ENCODE peak calls at places on chromosome 21, in four cellular contexts. K is coronary artery, M is testis, I is mucosa of descending colon. J is an unnamed sample.

GRCh38 chr21:42213082-42213774 is 5.7 kb upstream of the ABCG1 start:
- DNase-seq in K (peak), M (no peak), I (no peak), J (no peak)

GRCh38 chr21:41536076-41536826 is 28.3 kb upstream of the TMPRSS2 start:
- DNase-seq in K (no peak), M (no peak), I (peak), J (no peak)

GRCh38 chr21:39373634-39374033 is 24.7 kb upstream of the HMGN1 start:
- DNase-seq in K (no peak), M (peak), I (no peak), J (peak)

GRCh38 chr21:22223385-22223784 is 1225.2 kb downstream of the NCAM2 start:
- DNase-seq in K (no peak), M (no peak), I (no peak), J (no peak)

GRCh38 chr21:36504067-36505058 is 24.4 kb upstream of the CLDN14 start:
- DNase-seq in K (no peak), M (peak), I (no peak), J (no peak)

GRCh38 chr21:46667191-46667734 is 31.8 kb downstream of the PRMT2 start:
- DNase-seq in K (no peak), M (no peak), I (no peak), J (peak)

GRCh38 chr21:38597436-38597835 is 99.2 kb upstream of the ERG start:
- DNase-seq in K (no peak), M (no peak), I (no peak), J (no peak)

GRCh38 chr21:39087238-39087975 is 95.8 kb downstream of the PSMG1 start:
- DNase-seq in K (peak), M (peak), I (no peak), J (no peak)

GRCh38 chr21:41958886-41959563 is 5.2 kb upstream of the C2CD2 start:
- DNase-seq in K (peak), M (peak), I (no peak), J (no peak)

GRCh38 chr21:39061766-39062165 is 121.5 kb downstream of the PSMG1 start:
- DNase-seq in K (no peak), M (no peak), I (no peak), J (no peak)

GRCh38 chr21:18251065-18251464 is 6.4 kb downstream of the CHODL start:
- DNase-seq in K (no peak), M (no peak), I (no peak), J (no peak)

GRCh38 chr21:43693981-43694380 is 24.9 kb upstream of the PDXK start:
- DNase-seq in K (no peak), M (no peak), I (no peak), J (no peak)

GRCh38 chr21:38434913-38435533 is 63.3 kb downstream of the ERG start:
- DNase-seq in K (peak), M (no peak), I (no peak), J (no peak)

GRCh38 chr21:36792505-36792967 is 93.6 kb downstream of the SIM2 start:
- DNase-seq in K (no peak), M (no peak), I (no peak), J (no peak)

GRCh38 chr21:42868196-42868595 is 11.1 kb downstream of the WDR4 start:
- DNase-seq in K (no peak), M (no peak), I (no peak), J (no peak)

GRCh38 chr21:36639769-36640168 is 59.1 kb upstream of the SIM2 start:
- DNase-seq in K (peak), M (no peak), I (no peak), J (no peak)

GRCh38 chr21:43921602-43921978 is 56.6 kb downstream of the AGPAT3 start:
- DNase-seq in K (no peak), M (no peak), I (peak), J (no peak)

GRCh38 chr21:41894922-41895557 is 15.9 kb upstream of the PRDM15 start:
- DNase-seq in K (no peak), M (no peak), I (no peak), J (no peak)

GRCh38 chr21:40625991-40626390 is 221.0 kb downstream of the DSCAM start:
- DNase-seq in K (no peak), M (no peak), I (no peak), J (no peak)

GRCh38 chr21:41722052-41723018 is 44.5 kb downstream of the RIPK4 start:
- DNase-seq in K (no peak), M (no peak), I (peak), J (no peak)

GRCh38 chr21:10463156-10463555 is 58.2 kb upstream of the TPTE start:
- DNase-seq in K (no peak), M (no peak), I (no peak), J (no peak)

GRCh38 chr21:43585514-43585913 is 73.8 kb downstream of the HSF2BP start:
- DNase-seq in K (no peak), M (no peak), I (no peak), J (no peak)

GRCh38 chr21:39319251-39319756 is 5.9 kb upstream of the BRWD1 start:
- DNase-seq in K (no peak), M (peak), I (no peak), J (no peak)

GRCh38 chr21:39562791-39563770 is 49.7 kb upstream of the B3GALT5 start:
- DNase-seq in K (no peak), M (no peak), I (no peak), J (no peak)

GRCh38 chr21:41478319-41479177 is 29.4 kb downstream of the TMPRSS2 start:
- DNase-seq in K (no peak), M (no peak), I (no peak), J (no peak)

GRCh38 chr21:21664871-21665270 is 666.7 kb downstream of the NCAM2 start:
- DNase-seq in K (no peak), M (no peak), I (no peak), J (no peak)

GRCh38 chr21:41170442-41170841 is 2.5 kb downstream of the BACE2 start:
- DNase-seq in K (no peak), M (peak), I (peak), J (peak)

GRCh38 chr21:29947119-29947518 is 7.3 kb upstream of the GRIK1 start:
- DNase-seq in K (no peak), M (no peak), I (no peak), J (no peak)
- TF ChIP-seq CTCF in K (no peak), M (no peak), I (no peak), J (no peak)

GRCh38 chr21:45592208-45592619 is 50.0 kb upstream of the SLC19A1 start:
- DNase-seq in K (peak), M (no peak), I (no peak), J (no peak)

GRCh38 chr21:45589686-45590245 is 47.5 kb upstream of the SLC19A1 start:
- DNase-seq in K (no peak), M (peak), I (no peak), J (no peak)

GRCh38 chr21:45590246-45590725 is 48.0 kb upstream of the SLC19A1 start:
- DNase-seq in K (peak), M (peak), I (peak), J (peak)

GRCh38 chr21:45591619-45592207 is 49.5 kb upstream of the SLC19A1 start:
- DNase-seq in K (peak), M (no peak), I (no peak), J (peak)

DNA sequence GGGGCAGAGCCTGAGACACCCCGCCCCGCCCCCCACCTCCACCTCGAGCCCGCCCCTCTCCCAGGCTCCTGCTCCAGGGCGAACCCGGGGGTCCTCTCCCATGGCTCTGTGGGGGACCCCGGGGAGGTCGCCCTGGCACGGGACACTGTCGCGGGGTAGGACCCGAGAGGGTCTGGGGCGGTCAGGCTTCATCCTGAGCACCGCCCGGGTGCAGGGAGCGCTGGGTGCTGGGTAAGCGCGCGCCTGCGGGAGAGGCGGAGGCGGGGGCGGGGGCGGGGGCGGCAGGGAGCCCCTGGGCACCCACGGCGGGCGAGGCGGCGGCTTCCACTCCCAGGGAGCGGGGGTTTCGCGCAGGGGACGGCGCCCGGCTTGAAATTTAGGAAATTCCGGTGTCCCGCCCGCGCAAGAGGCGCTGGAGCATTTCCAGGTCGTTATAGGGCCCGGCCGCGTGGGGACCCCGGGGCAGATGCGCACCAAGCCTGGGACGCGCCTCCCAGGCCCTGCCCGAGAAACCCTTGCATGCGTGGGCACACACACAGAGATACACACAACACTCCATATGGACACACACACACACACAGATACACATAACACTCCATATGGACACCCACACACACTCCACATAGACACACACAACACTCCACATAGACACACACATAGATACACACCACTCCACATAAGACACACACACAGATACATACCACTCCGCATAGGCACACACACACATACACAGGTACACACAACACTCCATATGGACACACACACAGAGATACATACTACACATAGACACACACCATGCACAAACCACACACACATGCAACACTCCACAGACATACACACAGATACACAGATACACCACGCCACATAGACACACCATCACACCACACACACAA is 48.7 kb upstream of the SLC19A1 start:
- DNase-seq in K (peak), M (no peak), I (peak), J (peak)
- TF ChIP-seq CTCF in K (no peak), M (no peak), I (no peak), J (no peak)

GRCh38 chr21:16454371-16454770 is 724.6 kb downstream of the USP25 start:
- DNase-seq in K (no peak), M (no peak), I (no peak), J (no peak)
- TF ChIP-seq CTCF in K (no peak), M (no peak), I (no peak), J (peak)

DNA sequence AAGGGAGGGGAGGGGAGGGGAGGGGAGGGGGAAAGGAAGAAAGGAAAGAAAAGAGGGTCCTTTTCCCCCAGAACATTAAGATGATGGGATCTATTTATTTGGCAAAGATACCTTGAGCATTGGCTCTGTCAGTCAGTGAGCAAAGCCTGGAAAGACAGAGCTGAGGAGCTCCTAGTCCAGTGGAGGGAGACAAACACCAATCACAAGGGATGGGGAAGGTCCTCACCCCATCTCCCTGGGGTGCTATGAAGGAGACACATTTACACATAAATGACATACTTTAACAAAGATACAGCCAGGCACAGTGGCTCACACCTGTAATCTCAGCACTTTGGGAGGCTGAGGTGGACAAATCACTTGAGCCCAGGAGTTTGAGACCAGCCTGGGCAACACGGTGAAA is 154.9 kb upstream of the TIAM1 start:
- DNase-seq in K (no peak), M (no peak), I (no peak), J (no peak)
- TF ChIP-seq CTCF in K (no peak), M (no peak), I (no peak), J (peak)

GRCh38 chr21:35437941-35438340 is 388.8 kb upstream of the RUNX1 start:
- DNase-seq in K (no peak), M (no peak), I (no peak), J (no peak)

GRCh38 chr21:35441868-35442582 is 392.9 kb upstream of the RUNX1 start:
- DNase-seq in K (no peak), M (no peak), I (no peak), J (no peak)

GRCh38 chr21:35438643-35439404 is 389.7 kb upstream of the RUNX1 start:
- DNase-seq in K (no peak), M (no peak), I (peak), J (no peak)

DNA sequence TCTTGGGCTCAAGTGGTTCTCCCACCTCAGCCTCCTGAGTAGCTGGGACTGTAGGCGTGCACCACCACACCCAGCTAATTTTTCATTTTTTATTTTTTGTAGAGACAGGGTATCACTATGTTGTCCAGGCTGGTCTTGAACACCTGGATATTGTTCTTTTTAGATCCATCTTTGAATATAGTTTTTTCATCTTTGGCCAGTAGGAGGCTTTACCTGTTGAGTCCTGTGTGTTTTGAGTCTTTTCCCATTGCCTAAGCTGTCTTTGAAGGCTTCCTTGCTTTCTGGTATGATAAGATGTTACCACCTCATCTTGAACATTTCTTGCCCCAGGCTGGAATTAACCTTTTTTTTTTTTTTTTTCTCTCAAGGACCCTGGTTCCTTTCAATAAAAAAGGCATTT is 387.8 kb upstream of the RUNX1 start:
- DNase-seq in K (no peak), M (no peak), I (no peak), J (no peak)
- TF ChIP-seq CTCF in K (no peak), M (no peak), I (no peak), J (peak)

DNA sequence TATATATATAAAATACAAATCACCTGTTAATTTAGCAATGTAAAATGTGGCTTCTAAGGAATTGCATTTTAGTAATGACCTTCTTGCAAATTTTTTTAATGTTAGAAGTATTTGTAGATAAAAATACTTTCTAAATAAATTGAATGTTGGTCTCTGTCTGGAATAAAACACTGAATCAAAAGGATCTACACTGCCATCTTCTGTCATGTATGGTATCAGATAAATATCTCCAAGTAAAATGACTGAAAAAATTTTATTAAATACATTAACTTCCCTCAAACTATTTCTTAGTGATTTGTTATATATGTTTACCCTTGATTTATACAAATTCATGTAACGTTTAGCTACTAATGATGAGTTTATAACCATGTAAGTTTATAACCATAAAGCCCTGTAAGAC is 2029.3 kb downstream of the MRPL39 start:
- DNase-seq in K (no peak), M (no peak), I (no peak), J (no peak)
- TF ChIP-seq CTCF in K (no peak), M (no peak), I (no peak), J (no peak)

GRCh38 chr21:32771134-32771523 is 426 bp downstream of the PAXBP1 start:
- DNase-seq in K (peak), M (peak), I (peak), J (peak)

GRCh38 chr21:32772281-32773047 is 909 bp upstream of the PAXBP1 start:
- DNase-seq in K (no peak), M (peak), I (peak), J (no peak)

GRCh38 chr21:32768530-32768929 is 3.0 kb downstream of the PAXBP1 start:
- DNase-seq in K (no peak), M (no peak), I (no peak), J (no peak)

DNA sequence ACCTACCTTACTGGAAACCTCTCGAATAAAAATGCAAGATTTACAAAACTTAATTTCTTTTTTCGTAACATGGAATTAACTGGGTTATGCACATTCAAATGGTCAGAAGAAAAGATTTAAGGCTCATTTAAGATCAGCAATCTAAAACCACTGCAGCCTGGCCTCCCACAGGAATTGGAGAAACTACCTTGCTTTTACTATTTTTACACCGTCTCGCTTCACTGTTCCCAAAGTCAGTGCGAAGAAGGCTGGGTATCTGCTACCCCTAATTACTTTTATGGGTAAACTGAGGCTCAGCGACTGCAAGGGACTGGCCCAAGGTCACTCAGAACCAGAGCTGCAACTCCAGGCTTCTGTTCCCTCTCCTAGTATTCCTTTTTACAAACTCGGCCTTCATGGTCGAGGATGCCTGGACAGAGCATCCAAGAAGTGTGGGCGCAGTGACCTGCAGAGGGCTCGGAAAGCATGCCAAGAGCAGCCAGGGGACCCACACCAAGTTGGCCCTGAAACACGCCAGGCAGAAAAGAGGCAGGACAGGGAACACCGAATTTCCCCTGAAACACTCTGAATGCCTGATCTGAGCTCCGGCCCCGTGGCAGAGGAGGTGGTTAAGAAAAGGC is 931 bp downstream of the PAXBP1 start:
- DNase-seq in K (peak), M (peak), I (no peak), J (no peak)
- TF ChIP-seq CTCF in K (no peak), M (no peak), I (no peak), J (no peak)

GRCh38 chr21:28086861-28087581 is 905.7 kb downstream of the LTN1 start:
- DNase-seq in K (no peak), M (no peak), I (no peak), J (no peak)

GRCh38 chr21:28084951-28085350 is 907.7 kb downstream of the LTN1 start:
- DNase-seq in K (no peak), M (no peak), I (no peak), J (no peak)

GRCh38 chr21:28078126-28078525 is 914.6 kb downstream of the LTN1 start:
- DNase-seq in K (no peak), M (no peak), I (no peak), J (no peak)

DNA sequence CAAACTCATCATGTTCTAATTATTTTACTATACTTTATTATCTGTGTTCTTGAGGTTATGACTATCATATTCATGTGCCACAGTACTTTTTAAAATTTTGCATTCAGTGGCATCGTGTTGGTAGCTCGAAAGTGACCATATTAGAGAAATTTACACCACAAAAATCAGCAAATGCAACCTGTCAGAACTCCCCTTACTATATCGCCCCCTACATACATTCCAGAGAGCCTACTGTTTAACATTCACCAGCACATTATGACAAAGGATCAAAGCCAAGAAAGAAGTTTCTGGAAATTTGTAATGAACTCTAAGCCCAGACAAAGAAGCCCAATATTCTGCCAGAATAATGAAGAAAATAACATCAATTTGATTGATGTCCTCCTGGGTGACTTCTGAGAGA is 909.3 kb downstream of the LTN1 start:
- DNase-seq in K (no peak), M (no peak), I (no peak), J (no peak)
- TF ChIP-seq CTCF in K (no peak), M (no peak), I (no peak), J (peak)

GRCh38 chr21:34635307-34635706 is 20.4 kb upstream of the RCAN1 start:
- DNase-seq in K (peak), M (peak), I (no peak), J (peak)

GRCh38 chr21:34632498-34632897 is 17.6 kb upstream of the RCAN1 start:
- DNase-seq in K (no peak), M (no peak), I (no peak), J (no peak)

GRCh38 chr21:34626131-34626530 is 11.2 kb upstream of the RCAN1 start:
- DNase-seq in K (peak), M (no peak), I (no peak), J (no peak)

GRCh38 chr21:34625194-34625593 is 10.3 kb upstream of the RCAN1 start:
- DNase-seq in K (no peak), M (no peak), I (no peak), J (no peak)

GRCh38 chr21:34630536-34631143 is 15.7 kb upstream of the RCAN1 start:
- DNase-seq in K (peak), M (peak), I (no peak), J (no peak)
- TF ChIP-seq CTCF in K (peak), M (peak), I (peak), J (peak)